ENCODE peak calls at places on chromosomes 7 and 10, in five cellular contexts. H is RWPE1, S is cardiac muscle cell, F is fibroblast of pulmonary artery, L is endothelial cell. R is an unnamed sample.

GRCh38 chr10:113386005-113386404 is 166.8 kb upstream of the HABP2 start:
- DNase-seq in L (no peak), S (no peak), F (peak; percentile 26), H (peak; percentile 27), R (no peak)

GRCh38 chr7:44062180-44062902 is 3.0 kb downstream of the PGAM2 start:
- DNase-seq in F (no peak), H (no peak), L (no peak), S (no peak), R (no peak)

GRCh38 chr7:2231992-2232765 is 566 bp downstream of the MAD1L1 start:
- DNase-seq in S (peak; percentile 57), L (peak; percentile 21), H (no peak), F (no peak), R (peak; percentile 20)

GRCh38 chr7:93931655-93932054 is 10.1 kb downstream of the GNG11 start:
- DNase-seq in S (no peak), L (no peak), F (no peak), H (no peak), R (no peak)

GRCh38 chr10:37488792-37489657 is 363.6 kb downstream of the ANKRD30A start:
- DNase-seq in F (no peak), H (peak; percentile 79), L (no peak), S (no peak), R (no peak)

GRCh38 chr7:129774359-129774758 is 162.8 kb downstream of the NRF1 start:
- DNase-seq in S (no peak), F (no peak), L (no peak), H (no peak), R (no peak)

GRCh38 chr7:55240418-55241142 is 124.6 kb upstream of the LANCL2 start:
- DNase-seq in L (no peak), S (no peak), F (no peak), H (no peak), R (no peak)

GRCh38 chr7:155230169-155230593 is 67.5 kb upstream of the INSIG1 start:
- DNase-seq in F (peak; percentile 88), H (peak; percentile 97), L (no peak), S (no peak), R (no peak)

GRCh38 chr7:91628742-91629141 is 251.8 kb downstream of the MTERF1 start:
- DNase-seq in L (no peak), H (peak; percentile 4), S (no peak), F (peak; percentile 48), R (no peak)

GRCh38 chr10:24929056-24929544 is 23.3 kb downstream of the PRTFDC1 start:
- DNase-seq in F (peak; percentile 84), L (no peak), S (no peak), H (no peak), R (no peak)

GRCh38 chr7:83365746-83366145 is 203.1 kb upstream of the PCLO start:
- DNase-seq in L (no peak), S (no peak), H (no peak), F (peak; percentile 33), R (no peak)

GRCh38 chr7:126790763-126791162 is 462.0 kb downstream of the GRM8 start:
- DNase-seq in H (no peak), S (no peak), F (no peak), L (no peak), R (no peak)

GRCh38 chr7:98165827-98166667 is 45.2 kb upstream of the BHLHA15 start:
- DNase-seq in S (peak; percentile 63), L (peak; percentile 74), F (peak; percentile 46), H (no peak), R (peak; percentile 40)

GRCh38 chr10:30821269-30821993 is 191.9 kb upstream of the LYZL2 start:
- DNase-seq in L (no peak), S (peak; percentile 44), F (no peak), H (no peak), R (no peak)

GRCh38 chr10:58608356-58608755 is 95.7 kb downstream of the BICC1 start:
- DNase-seq in S (no peak), L (no peak), H (no peak), F (peak; percentile 18), R (no peak)

GRCh38 chr7:1251796-1252542 is 19.3 kb downstream of the UNCX start:
- DNase-seq in F (no peak), H (no peak), S (no peak), L (no peak), R (no peak)

GRCh38 chr7:2796358-2797352 is 47.5 kb downstream of the GNA12 start:
- DNase-seq in L (no peak), S (no peak), H (no peak), F (peak; percentile 99), R (no peak)

GRCh38 chr7:1972734-1973133 is 260.0 kb downstream of the MAD1L1 start:
- DNase-seq in S (no peak), F (no peak), L (no peak), H (no peak), R (no peak)

GRCh38 chr10:87925570-87925969 is 62.1 kb downstream of the PTEN start:
- DNase-seq in F (peak; percentile 51), H (no peak), S (no peak), L (no peak), R (no peak)

GRCh38 chr10:107546239-107546638 is 381.7 kb upstream of the SORCS1 start:
- DNase-seq in H (peak; percentile 89), S (no peak), L (no peak), F (peak; percentile 80), R (no peak)

GRCh38 chr7:11177793-11178192 is 204.1 kb downstream of the PHF14 start:
- DNase-seq in F (no peak), S (no peak), H (no peak), L (no peak), R (no peak)

GRCh38 chr7:24354456-24354855 is 70.5 kb downstream of the NPY start:
- DNase-seq in S (no peak), F (no peak), H (no peak), L (no peak), R (no peak)

GRCh38 chr7:24361001-24361400 is 77.0 kb downstream of the NPY start:
- DNase-seq in F (no peak), S (no peak), H (no peak), L (no peak), R (no peak)

DNA sequence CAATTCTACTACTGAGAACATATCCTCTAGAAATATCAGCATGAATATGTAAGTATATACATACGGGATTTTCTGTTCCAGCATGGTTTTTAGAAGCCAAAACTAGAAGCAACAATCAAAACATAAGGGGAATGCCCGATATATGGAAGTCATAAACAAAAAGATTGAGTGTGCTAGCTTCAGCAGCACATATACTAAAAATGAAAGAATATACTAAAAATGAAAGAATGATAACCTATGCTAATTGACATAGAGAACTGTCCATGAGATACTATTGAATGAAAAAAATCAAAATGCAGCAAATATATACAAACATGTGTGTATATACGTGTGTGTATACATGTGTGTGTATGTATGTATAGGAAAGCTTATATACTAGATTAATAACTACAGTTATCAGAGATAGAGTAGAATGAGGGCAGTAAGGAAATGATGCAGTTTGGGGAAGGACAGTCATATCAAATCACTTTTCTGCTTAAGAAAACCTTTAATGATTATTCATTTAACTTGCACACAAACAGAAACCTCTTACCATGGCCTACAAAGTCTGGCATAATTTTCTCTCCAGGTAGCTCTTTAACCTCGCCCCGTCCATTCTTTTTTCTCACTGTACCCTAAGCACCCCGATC is 72.9 kb downstream of the NPY start:
- DNase-seq in L (no peak), F (no peak), S (no peak), H (no peak), R (no peak)
- TF ChIP-seq CTCF in L (no peak), F (no peak), S (no peak), H (no peak), R (no peak)

DNA sequence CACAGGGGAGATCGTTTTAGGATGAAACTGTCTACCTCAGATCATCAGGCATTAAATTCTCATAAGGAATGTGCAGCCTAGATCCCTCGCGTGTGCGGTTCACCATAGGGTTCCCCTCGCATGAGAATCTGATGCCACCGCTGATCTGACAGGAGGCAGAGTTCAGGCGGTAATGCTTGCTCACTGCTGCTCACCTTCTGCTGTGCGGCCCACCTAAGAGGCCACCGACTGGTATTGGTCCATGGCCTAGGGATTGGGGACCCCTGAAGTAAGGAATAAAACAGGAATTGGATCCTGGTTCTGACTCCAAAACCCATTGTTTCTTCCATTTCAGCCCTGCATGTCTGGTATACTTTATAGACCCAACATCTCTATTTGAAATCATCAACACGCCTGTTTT is 4.1 kb downstream of the NOD1 start:
- DNase-seq in F (no peak), S (no peak), H (no peak), L (no peak), R (no peak)
- TF ChIP-seq CTCF in F (no peak), S (no peak), H (no peak), L (no peak), R (no peak)

DNA sequence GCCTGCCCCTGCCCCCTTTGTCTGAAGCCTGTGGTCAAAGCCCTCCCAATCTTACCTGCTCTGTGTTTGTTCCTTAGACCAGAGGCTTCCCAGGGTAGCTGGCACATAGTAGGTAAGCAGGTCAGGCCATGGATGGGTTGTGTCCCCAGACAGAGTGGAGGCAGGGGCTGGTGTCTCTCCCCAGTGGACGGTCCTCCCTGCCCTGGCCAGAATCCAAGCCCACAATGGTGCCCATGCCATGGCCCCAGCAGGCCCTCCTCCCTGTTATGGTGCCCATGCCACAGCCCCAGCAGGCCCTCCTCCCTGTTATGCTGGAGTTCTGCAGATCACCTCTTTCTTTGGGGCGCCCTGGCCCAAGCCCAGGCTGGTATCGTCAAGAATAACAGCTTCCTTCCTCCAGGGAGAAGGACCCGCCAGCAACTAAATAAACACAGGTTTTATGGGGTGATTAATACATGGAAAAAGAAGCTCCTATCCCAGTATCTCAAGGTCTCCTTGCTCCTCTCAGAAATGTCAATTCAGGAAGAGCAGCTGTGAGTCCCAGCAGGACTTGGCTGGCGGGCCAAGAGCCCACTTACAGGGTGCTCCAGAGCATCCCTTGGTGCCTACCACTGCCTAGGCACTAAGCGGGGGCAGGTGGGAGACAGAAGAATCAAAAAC is 82.0 kb downstream of the NEURL1 start:
- DNase-seq in H (no peak), F (no peak), L (no peak), S (no peak), R (no peak)
- TF ChIP-seq CTCF in H (no peak), F (no peak), L (no peak), S (no peak), R (no peak)

GRCh38 chr10:80289451-80290287 is at the start of gene MAT1A:
- DNase-seq in S (peak; percentile 55), H (no peak), F (peak; percentile 10), L (no peak), R (no peak)
- TF ChIP-seq CTCF in S (peak; percentile 9), H (no peak), F (no peak), L (no peak), R (no peak)